ENCODE peak calls at places on chromosomes 16 and 17, in eight cellular contexts. E, I, O, S, Q, U, Y and N are unnamed samples.

GRCh38 chr17:39429600-39429999 is 21.5 kb downstream of the MED1 start:
- DNase-seq in E (no peak), I (no peak), O (no peak), S (no peak), Q (no peak), U (no peak), Y (no peak), N (no peak)

GRCh38 chr17:76593338-76593737 is 7.7 kb upstream of the ST6GALNAC2 start:
- DNase-seq in E (no peak), I (no peak), O (no peak), S (no peak), Q (no peak), U (no peak), Y (no peak), N (peak)

GRCh38 chr16:47713225-47713595 is 252.1 kb downstream of the PHKB start:
- DNase-seq in E (no peak), I (no peak), O (no peak), S (no peak), Q (no peak), U (no peak), Y (no peak), N (no peak)

GRCh38 chr17:927611-928461 is 51.7 kb downstream of the NXN start:
- DNase-seq in E (peak), I (no peak), O (no peak), S (no peak), Q (no peak), U (no peak), Y (no peak), N (no peak)

GRCh38 chr16:71885261-71885650 is 1.3 kb upstream of the ZNF821 start:
- DNase-seq in E (no peak), I (no peak), O (no peak), S (no peak), Q (no peak), U (no peak), Y (no peak), N (no peak)

GRCh38 chr16:49496656-49497055 is 123.1 kb downstream of the C16orf78 start:
- DNase-seq in E (no peak), I (no peak), O (no peak), S (no peak), Q (no peak), U (no peak), Y (no peak), N (no peak)

GRCh38 chr16:88345943-88346560 is 36.7 kb upstream of the ZNF469 start:
- DNase-seq in E (no peak), I (no peak), O (no peak), S (no peak), Q (no peak), U (no peak), Y (no peak), N (no peak)

GRCh38 chr16:73792199-73793108 is 504.2 kb upstream of the PSMD7 start:
- DNase-seq in E (no peak), I (no peak), O (no peak), S (no peak), Q (no peak), U (no peak), Y (no peak), N (no peak)

GRCh38 chr16:48408688-48409087 is 23.5 kb upstream of the SIAH1 start:
- DNase-seq in E (no peak), I (no peak), O (no peak), S (no peak), Q (no peak), U (no peak), Y (no peak), N (no peak)

GRCh38 chr17:13230908-13231307 is 213.1 kb upstream of the ELAC2 start:
- DNase-seq in E (no peak), I (no peak), O (no peak), S (no peak), Q (no peak), U (no peak), Y (no peak), N (no peak)

GRCh38 chr16:89722392-89723278 is 1.3 kb downstream of the ZNF276 start:
- DNase-seq in E (no peak), I (peak), O (no peak), S (peak), Q (no peak), U (no peak), Y (no peak), N (no peak)

GRCh38 chr17:60079401-60079861 is 710 bp upstream of the HEATR6 start:
- DNase-seq in E (peak), I (no peak), O (no peak), S (no peak), Q (peak), U (no peak), Y (no peak), N (peak)

GRCh38 chr17:17171186-17171585 is 34.9 kb downstream of the PLD6 start:
- DNase-seq in E (no peak), I (no peak), O (no peak), S (no peak), Q (no peak), U (no peak), Y (no peak), N (no peak)

GRCh38 chr17:77905266-77905665 is 53.2 kb upstream of the TNRC6C start:
- DNase-seq in E (no peak), I (no peak), O (no peak), S (no peak), Q (no peak), U (no peak), Y (no peak), N (no peak)

GRCh38 chr17:79074650-79075432 is at the start of gene ENGASE:
- DNase-seq in E (peak), I (peak), O (peak), S (peak), Q (peak), U (peak), Y (peak), N (peak)

GRCh38 chr17:7311110-7311698 is 3.8 kb downstream of the EIF5A start:
- DNase-seq in E (no peak), I (no peak), O (no peak), S (no peak), Q (no peak), U (no peak), Y (no peak), N (no peak)

GRCh38 chr16:50671644-50672260 is 9.4 kb downstream of the SNX20 start:
- DNase-seq in E (no peak), I (peak), O (no peak), S (peak), Q (no peak), U (no peak), Y (no peak), N (peak)

GRCh38 chr17:44589316-44590071 is 32.2 kb downstream of the FZD2 start:
- DNase-seq in E (no peak), I (no peak), O (no peak), S (no peak), Q (no peak), U (no peak), Y (no peak), N (no peak)

GRCh38 chr17:10198509-10199249 is at the start of gene GAS7:
- DNase-seq in E (peak), I (peak), O (no peak), S (peak), Q (no peak), U (no peak), Y (peak), N (peak)

GRCh38 chr17:78817123-78817522 is 23.5 kb downstream of the USP36 start:
- DNase-seq in E (no peak), I (peak), O (no peak), S (peak), Q (no peak), U (no peak), Y (no peak), N (no peak)

GRCh38 chr16:76756951-76757350 is 434.0 kb upstream of the MON1B start:
- DNase-seq in E (no peak), I (no peak), O (no peak), S (no peak), Q (no peak), U (no peak), Y (no peak), N (no peak)

GRCh38 chr17:78383725-78384471 is 5.4 kb downstream of the PGS1 start:
- DNase-seq in E (no peak), I (no peak), O (no peak), S (peak), Q (no peak), U (no peak), Y (no peak), N (no peak)

GRCh38 chr16:65366316-65366715 is 244.5 kb upstream of the CDH11 start:
- DNase-seq in E (no peak), I (no peak), O (no peak), S (no peak), Q (no peak), U (no peak), Y (no peak), N (no peak)

GRCh38 chr16:3317315-3317999 is 12.2 kb downstream of the ZNF75A start:
- DNase-seq in E (no peak), I (no peak), O (no peak), S (no peak), Q (peak), U (no peak), Y (no peak), N (no peak)

GRCh38 chr17:11404431-11404830 is 163.4 kb downstream of the SHISA6 start:
- DNase-seq in E (no peak), I (no peak), O (no peak), S (no peak), Q (no peak), U (no peak), Y (no peak), N (no peak)

GRCh38 chr17:35748323-35748960 is 4.6 kb downstream of the GAS2L2 start:
- DNase-seq in E (no peak), I (no peak), O (no peak), S (no peak), Q (peak), U (no peak), Y (no peak), N (no peak)

GRCh38 chr17:8272421-8272820 is 16.0 kb upstream of the RANGRF start:
- DNase-seq in E (no peak), I (no peak), O (no peak), S (no peak), Q (no peak), U (no peak), Y (no peak), N (no peak)

GRCh38 chr16:12236491-12237030 is 260.0 kb downstream of the SNX29 start:
- DNase-seq in E (no peak), I (no peak), O (no peak), S (no peak), Q (no peak), U (no peak), Y (no peak), N (no peak)

GRCh38 chr16:79469999-79470398 is 130.5 kb downstream of the MAF start:
- DNase-seq in E (no peak), I (no peak), O (no peak), S (no peak), Q (no peak), U (no peak), Y (no peak), N (no peak)

GRCh38 chr16:35725949-35726348 is 2266.5 kb downstream of the TP53TG3F start:
- DNase-seq in E (no peak), I (no peak), O (no peak), S (no peak), Q (no peak), U (no peak), Y (no peak), N (no peak)

GRCh38 chr16:27245276-27246231 is 23.0 kb downstream of the NSMCE1 start:
- DNase-seq in E (peak), I (no peak), O (no peak), S (peak), Q (no peak), U (no peak), Y (no peak), N (no peak)

GRCh38 chr16:57470683-57471082 is 8.2 kb downstream of the POLR2C start:
- DNase-seq in E (no peak), I (no peak), O (no peak), S (no peak), Q (no peak), U (no peak), Y (no peak), N (no peak)

GRCh38 chr16:56125922-56126321 is 65.4 kb upstream of the GNAO1 start:
- DNase-seq in E (no peak), I (no peak), O (no peak), S (no peak), Q (no peak), U (no peak), Y (no peak), N (no peak)

GRCh38 chr16:48503779-48504178 is 106.2 kb downstream of the N4BP1 start:
- DNase-seq in E (no peak), I (no peak), O (no peak), S (no peak), Q (no peak), U (no peak), Y (no peak), N (no peak)

GRCh38 chr17:5552841-5553240 is 31.5 kb downstream of the NLRP1 start:
- DNase-seq in E (no peak), I (no peak), O (no peak), S (no peak), Q (no peak), U (no peak), Y (no peak), N (no peak)

GRCh38 chr16:85986931-85987749 is 88.2 kb downstream of the IRF8 start:
- DNase-seq in E (no peak), I (peak), O (no peak), S (no peak), Q (no peak), U (no peak), Y (peak), N (peak)